ENCODE peak calls at places on chromosome 15, in four cellular contexts. O is psoas muscle, R is breast epithelium, Q is A549. H is an unnamed sample. For H3K9me3, the result is how much of the 10 kb centered on the place peaks cover.

GRCh38 chr15:32870240-32871033 is 152.6 kb downstream of the GREM1 start:
- DNase-seq in O (no peak), R (no peak), Q (no peak), H (no peak)

GRCh38 chr15:52423852-52424251 is 104.8 kb downstream of the MYO5A start:
- DNase-seq in O (no peak), R (no peak), Q (no peak), H (no peak)

GRCh38 chr15:70974004-70974832 is 81.6 kb downstream of the LRRC49 start:
- DNase-seq in O (no peak), R (no peak), Q (peak), H (peak)

GRCh38 chr15:87570186-87570585 is 686.4 kb downstream of the NTRK3 start:
- DNase-seq in O (no peak), R (no peak), Q (no peak), H (no peak)

GRCh38 chr15:74594455-74594854 is 21.2 kb upstream of the CLK3 start:
- DNase-seq in O (no peak), R (no peak), Q (no peak), H (no peak)

GRCh38 chr15:99340347-99340746 is 89.1 kb downstream of the LRRC28 start:
- DNase-seq in O (no peak), R (no peak), Q (no peak), H (no peak)

GRCh38 chr15:94857466-94857865 is 626.1 kb downstream of the MCTP2 start:
- DNase-seq in O (no peak), R (no peak), Q (no peak), H (no peak)

GRCh38 chr15:60375255-60375809 is 22.5 kb downstream of the ANXA2 start:
- DNase-seq in O (no peak), R (no peak), Q (no peak), H (no peak)

GRCh38 chr15:45586990-45587860 is at the start of gene BLOC1S6:
- DNase-seq in O (peak), R (peak), Q (peak), H (peak)

GRCh38 chr15:99104788-99105515 is at the start of gene SYNM:
- DNase-seq in O (peak), R (peak), Q (peak), H (peak)

GRCh38 chr15:77753238-77753873 is 120.6 kb upstream of the LINGO1 start:
- DNase-seq in O (no peak), R (no peak), Q (peak), H (peak)

GRCh38 chr15:76398702-76399101 is 62.1 kb downstream of the ISL2 start:
- DNase-seq in O (no peak), R (no peak), Q (no peak), H (no peak)

GRCh38 chr15:66619152-66619903 is 53.5 kb upstream of the LCTL start:
- DNase-seq in O (peak), R (peak), Q (peak), H (peak)

GRCh38 chr15:62706361-62706760 is 336.2 kb upstream of the TPM1 start:
- DNase-seq in O (no peak), R (no peak), Q (peak), H (peak)

GRCh38 chr15:101158166-101159095 is 93.4 kb downstream of the CHSY1 start:
- DNase-seq in O (no peak), R (no peak), Q (no peak), H (no peak)

GRCh38 chr15:62119224-62119925 is 45.7 kb downstream of the C2CD4B start:
- DNase-seq in O (no peak), R (no peak), Q (peak), H (peak)

GRCh38 chr15:48522911-48523310 is 122.6 kb downstream of the FBN1 start:
- DNase-seq in O (no peak), R (no peak), Q (no peak), H (no peak)

GRCh38 chr15:48871536-48871935 is 6.4 kb upstream of the EID1 start:
- DNase-seq in O (no peak), R (no peak), Q (no peak), H (no peak)

DNA sequence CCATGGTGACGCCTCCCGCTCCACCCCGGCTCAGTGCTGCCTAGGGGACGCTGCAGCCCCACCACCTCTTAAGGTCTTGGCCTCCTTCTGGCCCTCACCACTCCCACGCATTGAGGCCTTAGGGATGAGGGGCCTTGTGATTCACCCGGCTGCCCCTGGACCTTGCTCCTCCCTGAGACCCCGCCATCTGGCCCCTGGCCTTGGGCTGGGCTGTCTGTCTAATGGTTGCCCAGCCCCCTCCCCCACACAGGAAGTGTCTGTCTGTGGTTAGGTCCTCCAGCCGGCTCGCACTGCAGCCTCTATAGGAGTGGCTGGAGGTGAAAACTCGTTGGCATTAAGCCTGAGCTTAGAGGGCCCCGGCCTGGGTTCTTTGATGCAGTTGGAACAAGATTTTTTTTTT is 21.5 kb upstream of the MTHFS start:
- DNase-seq in O (no peak), R (no peak), Q (no peak), H (no peak)
- H3K9me3 ChIP-seq in O (half or more), R (half or more), Q (half or more), H (under half)

GRCh38 chr15:25175789-25176615 is 221.2 kb downstream of the SNRPN start:
- DNase-seq in O (peak), R (no peak), Q (no peak), H (peak)

GRCh38 chr15:25175033-25175788 is 220.4 kb downstream of the SNRPN start:
- DNase-seq in O (peak), R (peak), Q (no peak), H (peak)

GRCh38 chr15:25177955-25178801 is 223.4 kb downstream of the SNRPN start:
- DNase-seq in O (peak), R (peak), Q (no peak), H (no peak)

GRCh38 chr15:25176991-25177954 is 222.5 kb downstream of the SNRPN start:
- DNase-seq in O (peak), R (peak), Q (no peak), H (no peak)

GRCh38 chr15:25176616-25176923 is 221.8 kb downstream of the SNRPN start:
- DNase-seq in O (peak), R (peak), Q (no peak), H (no peak)
- H3K9me3 ChIP-seq in O (under half), R (half or more), Q (under half), H (under half)

GRCh38 chr15:56234804-56235203 is 8.9 kb downstream of the RFX7 start:
- DNase-seq in O (no peak), R (no peak), Q (no peak), H (no peak)
- H3K9me3 ChIP-seq in O (under half), R (under half), Q (under half), H (under half)

DNA sequence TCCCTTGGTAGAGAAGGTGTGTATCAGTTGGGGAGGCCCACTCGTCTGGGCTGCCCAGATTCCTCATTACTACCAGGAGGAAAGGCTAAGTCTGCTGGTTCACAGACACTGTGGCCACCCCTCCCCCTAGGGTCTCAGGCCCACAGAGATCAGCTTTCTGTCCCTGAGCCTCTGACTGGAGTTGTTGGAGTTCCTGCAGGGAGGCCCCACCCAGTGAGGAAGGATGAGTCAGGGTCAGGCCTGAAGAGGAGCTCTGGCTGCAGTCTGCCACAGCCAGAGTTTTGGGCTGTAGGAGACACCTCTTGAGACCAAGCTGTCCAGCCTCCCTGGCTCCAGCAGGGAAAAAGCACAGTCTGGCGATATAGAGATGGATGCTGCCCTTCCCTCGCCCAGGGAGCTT is 721.0 kb upstream of the SEMA6D start:
- DNase-seq in O (no peak), R (no peak), Q (no peak), H (no peak)
- H3K9me3 ChIP-seq in O (under half), R (under half), Q (under half), H (under half)

GRCh38 chr15:68098465-68098864 is 44.4 kb downstream of the PIAS1 start:
- DNase-seq in O (no peak), R (no peak), Q (no peak), H (no peak)
- H3K9me3 ChIP-seq in O (under half), R (under half), Q (under half), H (under half)

DNA sequence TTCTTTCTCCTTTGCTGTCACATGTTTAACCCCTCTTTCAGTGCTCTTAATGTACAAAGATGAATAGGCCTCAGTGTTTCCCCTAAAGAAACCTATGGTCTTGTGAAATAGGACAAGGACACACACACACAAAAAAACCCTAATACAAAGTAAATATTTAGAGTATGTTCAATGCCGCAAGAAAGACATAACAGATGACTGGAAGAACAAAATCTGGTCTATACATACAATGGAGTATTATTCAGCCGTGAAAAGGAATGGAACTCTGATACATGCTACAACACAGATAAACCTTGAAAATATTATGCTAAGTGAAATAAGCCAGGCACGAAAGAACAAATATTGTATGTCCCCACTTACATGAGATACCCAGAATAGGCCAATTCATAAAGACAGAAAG is 123.1 kb downstream of the ADAM10 start:
- DNase-seq in O (no peak), R (no peak), Q (no peak), H (no peak)
- H3K9me3 ChIP-seq in O (under half), R (under half), Q (under half), H (under half)

H was measured in SJCRH30.